ENCODE peak calls at places on chromosomes 12 and 14, in eight cellular contexts. One of them, this sample, is unnamed.

GRCh38 chr12:49413796-49414195 is 46.5 kb downstream of the SPATS2 start:
- DNase-seq in aorta: no peak
- DNase-seq in H7: no peak
- DNase-seq in neuronal stem cell: no peak
- DNase-seq in fibroblast of pulmonary artery: peak
- DNase-seq in OCI-LY7: no peak
- DNase-seq in PC-3: peak
- DNase-seq in CD8-positive, alpha-beta T cell: no peak
- DNase-seq in this sample: peak

GRCh38 chr14:95480109-95480886 is 36.2 kb downstream of the SYNE3 start:
- DNase-seq in PC-3: peak
- DNase-seq in CD8-positive, alpha-beta T cell: no peak
- DNase-seq in H7: no peak
- DNase-seq in neuronal stem cell: no peak
- DNase-seq in OCI-LY7: no peak
- DNase-seq in fibroblast of pulmonary artery: peak
- DNase-seq in aorta: peak
- DNase-seq in this sample: no peak

GRCh38 chr12:128573907-128574306 is 249.9 kb downstream of the SLC15A4 start:
- DNase-seq in OCI-LY7: no peak
- DNase-seq in aorta: no peak
- DNase-seq in CD8-positive, alpha-beta T cell: no peak
- DNase-seq in H7: no peak
- DNase-seq in fibroblast of pulmonary artery: no peak
- DNase-seq in neuronal stem cell: no peak
- DNase-seq in PC-3: no peak
- DNase-seq in this sample: no peak

GRCh38 chr14:31232081-31232480 is 24.5 kb upstream of the HECTD1 start:
- DNase-seq in H7: no peak
- DNase-seq in fibroblast of pulmonary artery: no peak
- DNase-seq in aorta: no peak
- DNase-seq in neuronal stem cell: no peak
- DNase-seq in OCI-LY7: no peak
- DNase-seq in CD8-positive, alpha-beta T cell: no peak
- DNase-seq in PC-3: no peak
- DNase-seq in this sample: no peak

GRCh38 chr14:101780887-101781239 is 19.4 kb downstream of the PPP2R5C start:
- DNase-seq in neuronal stem cell: no peak
- DNase-seq in PC-3: no peak
- DNase-seq in aorta: peak
- DNase-seq in fibroblast of pulmonary artery: no peak
- DNase-seq in OCI-LY7: no peak
- DNase-seq in H7: peak
- DNase-seq in CD8-positive, alpha-beta T cell: no peak
- DNase-seq in this sample: no peak

GRCh38 chr14:95956601-95957460 is 80.2 kb downstream of the TUNAR start:
- DNase-seq in CD8-positive, alpha-beta T cell: no peak
- DNase-seq in H7: no peak
- DNase-seq in OCI-LY7: no peak
- DNase-seq in aorta: no peak
- DNase-seq in PC-3: no peak
- DNase-seq in neuronal stem cell: no peak
- DNase-seq in fibroblast of pulmonary artery: no peak
- DNase-seq in this sample: no peak

GRCh38 chr14:75303415-75303814 is 24.8 kb downstream of the FOS start:
- DNase-seq in aorta: peak
- DNase-seq in OCI-LY7: peak
- DNase-seq in neuronal stem cell: peak
- DNase-seq in H7: peak
- DNase-seq in CD8-positive, alpha-beta T cell: no peak
- DNase-seq in fibroblast of pulmonary artery: peak
- DNase-seq in PC-3: peak
- DNase-seq in this sample: peak

GRCh38 chr12:86660488-86661171 is 404.4 kb upstream of the MGAT4C start:
- DNase-seq in CD8-positive, alpha-beta T cell: no peak
- DNase-seq in PC-3: peak
- DNase-seq in OCI-LY7: no peak
- DNase-seq in neuronal stem cell: no peak
- DNase-seq in aorta: no peak
- DNase-seq in H7: no peak
- DNase-seq in fibroblast of pulmonary artery: peak
- DNase-seq in this sample: peak

GRCh38 chr12:51244269-51244668 is 5.6 kb downstream of the DAZAP2 start:
- DNase-seq in CD8-positive, alpha-beta T cell: no peak
- DNase-seq in PC-3: no peak
- DNase-seq in OCI-LY7: no peak
- DNase-seq in neuronal stem cell: no peak
- DNase-seq in H7: no peak
- DNase-seq in fibroblast of pulmonary artery: peak
- DNase-seq in aorta: no peak
- DNase-seq in this sample: no peak

GRCh38 chr14:31920003-31920402 is 157.1 kb upstream of the ARHGAP5 start:
- DNase-seq in OCI-LY7: no peak
- DNase-seq in PC-3: no peak
- DNase-seq in H7: no peak
- DNase-seq in fibroblast of pulmonary artery: no peak
- DNase-seq in CD8-positive, alpha-beta T cell: no peak
- DNase-seq in aorta: no peak
- DNase-seq in neuronal stem cell: no peak
- DNase-seq in this sample: no peak

GRCh38 chr14:85308531-85309300 is 221.2 kb upstream of the FLRT2 start:
- DNase-seq in H7: no peak
- DNase-seq in aorta: no peak
- DNase-seq in CD8-positive, alpha-beta T cell: no peak
- DNase-seq in PC-3: no peak
- DNase-seq in OCI-LY7: no peak
- DNase-seq in fibroblast of pulmonary artery: peak
- DNase-seq in neuronal stem cell: no peak
- DNase-seq in this sample: no peak

GRCh38 chr12:46373303-46374182 is 970 bp upstream of the SLC38A2 start:
- DNase-seq in fibroblast of pulmonary artery: peak
- DNase-seq in PC-3: peak
- DNase-seq in aorta: peak
- DNase-seq in neuronal stem cell: peak
- DNase-seq in H7: peak
- DNase-seq in OCI-LY7: peak
- DNase-seq in CD8-positive, alpha-beta T cell: peak
- DNase-seq in this sample: no peak

GRCh38 chr12:90102957-90103652 is 394.5 kb upstream of the ATP2B1 start:
- DNase-seq in H7: peak
- DNase-seq in fibroblast of pulmonary artery: peak
- DNase-seq in CD8-positive, alpha-beta T cell: no peak
- DNase-seq in neuronal stem cell: no peak
- DNase-seq in OCI-LY7: peak
- DNase-seq in aorta: no peak
- DNase-seq in PC-3: peak
- DNase-seq in this sample: peak

GRCh38 chr12:31855427-31855826 is 103.8 kb upstream of the RESF1 start:
- DNase-seq in OCI-LY7: no peak
- DNase-seq in H7: no peak
- DNase-seq in CD8-positive, alpha-beta T cell: no peak
- DNase-seq in fibroblast of pulmonary artery: no peak
- DNase-seq in PC-3: no peak
- DNase-seq in neuronal stem cell: no peak
- DNase-seq in aorta: no peak
- DNase-seq in this sample: no peak

GRCh38 chr12:95574799-95575452 is 23.6 kb upstream of the USP44 start:
- DNase-seq in PC-3: peak
- DNase-seq in neuronal stem cell: no peak
- DNase-seq in CD8-positive, alpha-beta T cell: no peak
- DNase-seq in fibroblast of pulmonary artery: peak
- DNase-seq in H7: peak
- DNase-seq in OCI-LY7: no peak
- DNase-seq in aorta: no peak
- DNase-seq in this sample: peak

GRCh38 chr12:123391546-123392343 is 7.8 kb downstream of the KMT5A start:
- DNase-seq in PC-3: no peak
- DNase-seq in H7: no peak
- DNase-seq in neuronal stem cell: no peak
- DNase-seq in CD8-positive, alpha-beta T cell: no peak
- DNase-seq in OCI-LY7: no peak
- DNase-seq in fibroblast of pulmonary artery: no peak
- DNase-seq in aorta: no peak
- DNase-seq in this sample: no peak

GRCh38 chr12:49632986-49633702 is 9.8 kb downstream of the PRPF40B start:
- DNase-seq in aorta: no peak
- DNase-seq in OCI-LY7: no peak
- DNase-seq in H7: no peak
- DNase-seq in fibroblast of pulmonary artery: no peak
- DNase-seq in neuronal stem cell: no peak
- DNase-seq in PC-3: no peak
- DNase-seq in CD8-positive, alpha-beta T cell: no peak
- DNase-seq in this sample: no peak

GRCh38 chr12:16606201-16606849 is 363 bp upstream of the LMO3 start:
- DNase-seq in neuronal stem cell: no peak
- DNase-seq in H7: peak
- DNase-seq in PC-3: peak
- DNase-seq in CD8-positive, alpha-beta T cell: no peak
- DNase-seq in aorta: peak
- DNase-seq in fibroblast of pulmonary artery: peak
- DNase-seq in OCI-LY7: peak
- DNase-seq in this sample: no peak

GRCh38 chr12:122207391-122207790 is 3.9 kb downstream of the B3GNT4 start:
- DNase-seq in fibroblast of pulmonary artery: no peak
- DNase-seq in H7: no peak
- DNase-seq in neuronal stem cell: no peak
- DNase-seq in aorta: no peak
- DNase-seq in OCI-LY7: no peak
- DNase-seq in PC-3: no peak
- DNase-seq in CD8-positive, alpha-beta T cell: no peak
- DNase-seq in this sample: no peak

GRCh38 chr12:124939428-124940142 is 25.1 kb upstream of the UBC start:
- DNase-seq in PC-3: peak
- DNase-seq in neuronal stem cell: peak
- DNase-seq in OCI-LY7: peak
- DNase-seq in aorta: peak
- DNase-seq in CD8-positive, alpha-beta T cell: peak
- DNase-seq in fibroblast of pulmonary artery: peak
- DNase-seq in H7: peak
- DNase-seq in this sample: peak

GRCh38 chr12:124938606-124939427 is 24.4 kb upstream of the UBC start:
- DNase-seq in H7: peak
- DNase-seq in neuronal stem cell: no peak
- DNase-seq in fibroblast of pulmonary artery: peak
- DNase-seq in PC-3: peak
- DNase-seq in aorta: peak
- DNase-seq in OCI-LY7: peak
- DNase-seq in CD8-positive, alpha-beta T cell: peak
- DNase-seq in this sample: peak

GRCh38 chr12:124940393-124941169 is 26.1 kb upstream of the UBC start:
- DNase-seq in H7: peak
- DNase-seq in fibroblast of pulmonary artery: peak
- DNase-seq in PC-3: peak
- DNase-seq in neuronal stem cell: peak
- DNase-seq in aorta: peak
- DNase-seq in OCI-LY7: peak
- DNase-seq in CD8-positive, alpha-beta T cell: peak
- DNase-seq in this sample: peak

GRCh38 chr12:124940143-124940392 is 25.6 kb upstream of the UBC start:
- DNase-seq in fibroblast of pulmonary artery: no peak
- DNase-seq in neuronal stem cell: no peak
- DNase-seq in CD8-positive, alpha-beta T cell: no peak
- DNase-seq in aorta: no peak
- DNase-seq in PC-3: no peak
- DNase-seq in OCI-LY7: no peak
- DNase-seq in H7: no peak
- DNase-seq in this sample: no peak

DNA sequence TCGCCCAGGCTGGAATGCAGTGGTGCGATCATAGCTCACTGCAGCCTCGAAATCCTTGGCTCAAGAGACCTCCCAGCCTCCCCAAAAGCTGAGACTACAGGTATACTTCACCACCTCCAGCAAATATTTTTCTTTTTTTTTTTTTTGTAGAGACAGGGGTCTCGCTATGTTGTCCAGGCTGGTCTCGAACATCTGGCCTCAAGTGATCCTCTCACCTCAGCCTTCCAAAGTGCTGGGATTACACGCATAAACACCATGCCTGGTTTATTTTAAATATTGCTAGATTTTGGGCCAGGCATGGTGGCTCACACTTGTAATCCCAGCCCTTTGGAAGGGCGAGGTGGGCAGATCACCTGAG is 26.7 kb upstream of the UBC start:
- DNase-seq in fibroblast of pulmonary artery: no peak
- DNase-seq in neuronal stem cell: no peak
- DNase-seq in PC-3: no peak
- DNase-seq in aorta: no peak
- DNase-seq in H7: no peak
- DNase-seq in OCI-LY7: no peak
- DNase-seq in CD8-positive, alpha-beta T cell: no peak
- DNase-seq in this sample: no peak
- H3K4me3 ChIP-seq in fibroblast of pulmonary artery: peak
- H3K4me3 ChIP-seq in neuronal stem cell: peak
- H3K4me3 ChIP-seq in PC-3: peak
- H3K4me3 ChIP-seq in aorta: no peak
- H3K4me3 ChIP-seq in H7: peak
- H3K4me3 ChIP-seq in OCI-LY7: peak
- H3K4me3 ChIP-seq in CD8-positive, alpha-beta T cell: peak
- H3K4me3 ChIP-seq in this sample: no peak

GRCh38 chr14:61876362-61877049 is 114.3 kb downstream of the SNAPC1 start:
- DNase-seq in CD8-positive, alpha-beta T cell: no peak
- DNase-seq in fibroblast of pulmonary artery: no peak
- DNase-seq in neuronal stem cell: no peak
- DNase-seq in PC-3: no peak
- DNase-seq in OCI-LY7: no peak
- DNase-seq in H7: no peak
- DNase-seq in aorta: no peak
- DNase-seq in this sample: no peak
- H3K4me3 ChIP-seq in CD8-positive, alpha-beta T cell: no peak
- H3K4me3 ChIP-seq in fibroblast of pulmonary artery: no peak
- H3K4me3 ChIP-seq in neuronal stem cell: no peak
- H3K4me3 ChIP-seq in PC-3: no peak
- H3K4me3 ChIP-seq in OCI-LY7: no peak
- H3K4me3 ChIP-seq in H7: no peak
- H3K4me3 ChIP-seq in aorta: no peak
- H3K4me3 ChIP-seq in this sample: no peak

DNA sequence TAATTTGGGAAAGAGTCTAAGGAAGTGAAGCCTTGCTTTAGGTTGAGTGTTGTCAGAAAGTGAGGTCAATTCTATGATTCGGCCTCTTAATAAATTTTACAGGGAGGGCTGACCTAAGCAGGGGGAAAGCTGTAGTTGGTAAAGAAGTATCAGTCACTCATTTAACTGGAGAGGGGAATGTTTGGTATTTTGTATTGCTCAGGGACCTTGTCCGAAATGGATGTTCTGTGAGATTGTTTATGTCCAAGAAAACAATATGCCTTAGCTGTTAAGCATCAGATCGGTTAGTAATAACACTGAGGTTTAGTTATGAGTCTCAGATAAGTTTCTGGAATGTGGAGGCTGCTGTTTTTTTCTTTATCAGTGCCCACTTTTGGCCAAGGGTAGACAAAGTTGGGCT is 7.3 kb downstream of the CAND1 start:
- DNase-seq in PC-3: no peak
- DNase-seq in neuronal stem cell: no peak
- DNase-seq in aorta: no peak
- DNase-seq in fibroblast of pulmonary artery: no peak
- DNase-seq in OCI-LY7: no peak
- DNase-seq in CD8-positive, alpha-beta T cell: no peak
- DNase-seq in H7: no peak
- DNase-seq in this sample: no peak
- H3K4me3 ChIP-seq in PC-3: no peak
- H3K4me3 ChIP-seq in neuronal stem cell: no peak
- H3K4me3 ChIP-seq in aorta: no peak
- H3K4me3 ChIP-seq in fibroblast of pulmonary artery: no peak
- H3K4me3 ChIP-seq in OCI-LY7: no peak
- H3K4me3 ChIP-seq in CD8-positive, alpha-beta T cell: no peak
- H3K4me3 ChIP-seq in H7: no peak
- H3K4me3 ChIP-seq in this sample: no peak

GRCh38 chr14:99818503-99819036 is 25.4 kb downstream of the EML1 start:
- DNase-seq in fibroblast of pulmonary artery: no peak
- DNase-seq in PC-3: no peak
- DNase-seq in aorta: no peak
- DNase-seq in neuronal stem cell: no peak
- DNase-seq in H7: no peak
- DNase-seq in OCI-LY7: no peak
- DNase-seq in CD8-positive, alpha-beta T cell: no peak
- DNase-seq in this sample: no peak
- H3K4me3 ChIP-seq in fibroblast of pulmonary artery: no peak
- H3K4me3 ChIP-seq in PC-3: no peak
- H3K4me3 ChIP-seq in aorta: no peak
- H3K4me3 ChIP-seq in neuronal stem cell: no peak
- H3K4me3 ChIP-seq in H7: no peak
- H3K4me3 ChIP-seq in OCI-LY7: no peak
- H3K4me3 ChIP-seq in CD8-positive, alpha-beta T cell: no peak
- H3K4me3 ChIP-seq in this sample: no peak